ENCODE peak calls at places on chromosomes 13 and 19, in five cellular contexts. One of them, this sample, is unnamed.
A peak's percentile ranks its signal among the peaks of the same experiment; 100 is the strongest.

GRCh38 chr13:43270043-43270830 is 246.9 kb downstream of the DNAJC15 start:
- DNase-seq in tibial artery: no peak
- DNase-seq in brain microvascular endothelial cell: no peak
- DNase-seq in lower lobe of right lung: no peak
- DNase-seq in astrocyte of the spinal cord: no peak
- DNase-seq in this sample: no peak

GRCh38 chr13:29511439-29511814 is 84.1 kb downstream of the SLC7A1 start:
- DNase-seq in lower lobe of right lung: no peak
- DNase-seq in brain microvascular endothelial cell: no peak
- DNase-seq in astrocyte of the spinal cord: no peak
- DNase-seq in tibial artery: no peak
- DNase-seq in this sample: no peak

GRCh38 chr13:45847554-45848224 is 3.9 kb downstream of the SIAH3 start:
- DNase-seq in brain microvascular endothelial cell: peak; percentile 43
- DNase-seq in lower lobe of right lung: no peak
- DNase-seq in astrocyte of the spinal cord: no peak
- DNase-seq in tibial artery: no peak
- DNase-seq in this sample: no peak

GRCh38 chr13:31485183-31485582 is 254.1 kb upstream of the RXFP2 start:
- DNase-seq in tibial artery: no peak
- DNase-seq in brain microvascular endothelial cell: peak; percentile 68
- DNase-seq in lower lobe of right lung: no peak
- DNase-seq in astrocyte of the spinal cord: no peak
- DNase-seq in this sample: no peak

GRCh38 chr19:5138606-5139594 is 170.0 kb downstream of the KDM4B start:
- DNase-seq in brain microvascular endothelial cell: peak; percentile 94
- DNase-seq in astrocyte of the spinal cord: peak; percentile 87
- DNase-seq in tibial artery: no peak
- DNase-seq in lower lobe of right lung: peak; percentile 72
- DNase-seq in this sample: peak; percentile 63

GRCh38 chr19:7113233-7113632 is 43.7 kb downstream of the ZNF557 start:
- DNase-seq in tibial artery: no peak
- DNase-seq in lower lobe of right lung: no peak
- DNase-seq in brain microvascular endothelial cell: no peak
- DNase-seq in astrocyte of the spinal cord: no peak
- DNase-seq in this sample: no peak

GRCh38 chr19:46009530-46010510 is 13.0 kb downstream of the PGLYRP1 start:
- DNase-seq in astrocyte of the spinal cord: peak; percentile 62
- DNase-seq in lower lobe of right lung: peak; percentile 81
- DNase-seq in tibial artery: no peak
- DNase-seq in brain microvascular endothelial cell: peak; percentile 77
- DNase-seq in this sample: peak; percentile 68

GRCh38 chr13:113669231-113669870 is 2.3 kb downstream of the GRK1 start:
- DNase-seq in lower lobe of right lung: peak; percentile 14
- DNase-seq in brain microvascular endothelial cell: no peak
- DNase-seq in astrocyte of the spinal cord: no peak
- DNase-seq in tibial artery: peak; percentile 48
- DNase-seq in this sample: no peak

GRCh38 chr13:92682832-92683517 is 543.6 kb upstream of the GPC6 start:
- DNase-seq in lower lobe of right lung: no peak
- DNase-seq in tibial artery: no peak
- DNase-seq in brain microvascular endothelial cell: no peak
- DNase-seq in astrocyte of the spinal cord: no peak
- DNase-seq in this sample: no peak

GRCh38 chr19:8697671-8698432 is 743 bp downstream of the ACTL9 start:
- DNase-seq in astrocyte of the spinal cord: no peak
- DNase-seq in lower lobe of right lung: no peak
- DNase-seq in tibial artery: no peak
- DNase-seq in brain microvascular endothelial cell: no peak
- DNase-seq in this sample: no peak

GRCh38 chr13:43273362-43273761 is 250.0 kb downstream of the DNAJC15 start:
- DNase-seq in tibial artery: no peak
- DNase-seq in brain microvascular endothelial cell: no peak
- DNase-seq in lower lobe of right lung: no peak
- DNase-seq in astrocyte of the spinal cord: peak; percentile 54
- DNase-seq in this sample: peak; percentile 40

GRCh38 chr13:99442273-99442895 is 58.9 kb upstream of the TM9SF2 start:
- DNase-seq in brain microvascular endothelial cell: peak; percentile 39
- DNase-seq in tibial artery: no peak
- DNase-seq in astrocyte of the spinal cord: peak; percentile 49
- DNase-seq in lower lobe of right lung: no peak
- DNase-seq in this sample: peak; percentile 61

GRCh38 chr19:15432018-15432494 is 13.3 kb upstream of the AKAP8L start:
- DNase-seq in lower lobe of right lung: no peak
- DNase-seq in astrocyte of the spinal cord: no peak
- DNase-seq in tibial artery: no peak
- DNase-seq in brain microvascular endothelial cell: no peak
- DNase-seq in this sample: no peak

GRCh38 chr13:67147257-67148218 is 82.6 kb downstream of the PCDH9 start:
- DNase-seq in astrocyte of the spinal cord: peak; percentile 72
- DNase-seq in brain microvascular endothelial cell: peak; percentile 75
- DNase-seq in tibial artery: no peak
- DNase-seq in lower lobe of right lung: no peak
- DNase-seq in this sample: peak; percentile 34

GRCh38 chr19:6654347-6655310 is 15.3 kb downstream of the TNFSF14 start:
- DNase-seq in brain microvascular endothelial cell: no peak
- DNase-seq in tibial artery: no peak
- DNase-seq in lower lobe of right lung: no peak
- DNase-seq in astrocyte of the spinal cord: no peak
- DNase-seq in this sample: no peak

GRCh38 chr13:51895906-51896888 is 34.4 kb downstream of the CCDC70 start:
- DNase-seq in tibial artery: no peak
- DNase-seq in lower lobe of right lung: peak; percentile 54
- DNase-seq in brain microvascular endothelial cell: peak; percentile 54
- DNase-seq in astrocyte of the spinal cord: peak; percentile 62
- DNase-seq in this sample: peak; percentile 58

GRCh38 chr19:55091955-55092354 is 16.3 kb downstream of the EPS8L1 start:
- DNase-seq in brain microvascular endothelial cell: no peak
- DNase-seq in astrocyte of the spinal cord: no peak
- DNase-seq in lower lobe of right lung: no peak
- DNase-seq in tibial artery: no peak
- DNase-seq in this sample: no peak

GRCh38 chr19:52224211-52224610 is 34.4 kb downstream of the PPP2R1A start:
- DNase-seq in brain microvascular endothelial cell: no peak
- DNase-seq in astrocyte of the spinal cord: no peak
- DNase-seq in lower lobe of right lung: no peak
- DNase-seq in tibial artery: peak; percentile 12
- DNase-seq in this sample: no peak

GRCh38 chr13:108962652-108963051 is 333.2 kb downstream of the MYO16 start:
- DNase-seq in lower lobe of right lung: no peak
- DNase-seq in tibial artery: no peak
- DNase-seq in brain microvascular endothelial cell: no peak
- DNase-seq in astrocyte of the spinal cord: no peak
- DNase-seq in this sample: no peak

GRCh38 chr13:114049026-114049425 is 75.2 kb upstream of the C13orf46 start:
- DNase-seq in tibial artery: no peak
- DNase-seq in brain microvascular endothelial cell: no peak
- DNase-seq in astrocyte of the spinal cord: no peak
- DNase-seq in lower lobe of right lung: peak; percentile 71
- DNase-seq in this sample: no peak

GRCh38 chr19:15304140-15304705 is 28.1 kb downstream of the BRD4 start:
- DNase-seq in tibial artery: no peak
- DNase-seq in astrocyte of the spinal cord: peak; percentile 38
- DNase-seq in lower lobe of right lung: no peak
- DNase-seq in brain microvascular endothelial cell: no peak
- DNase-seq in this sample: peak; percentile 48

GRCh38 chr19:40721936-40722661 is 5.2 kb downstream of the ITPKC start:
- DNase-seq in astrocyte of the spinal cord: no peak
- DNase-seq in brain microvascular endothelial cell: no peak
- DNase-seq in lower lobe of right lung: no peak
- DNase-seq in tibial artery: no peak
- DNase-seq in this sample: peak; percentile 82

GRCh38 chr19:41994994-41995958 is 1.2 kb upstream of the ATP1A3 start:
- DNase-seq in astrocyte of the spinal cord: no peak
- DNase-seq in brain microvascular endothelial cell: no peak
- DNase-seq in tibial artery: no peak
- DNase-seq in lower lobe of right lung: no peak
- DNase-seq in this sample: no peak

GRCh38 chr13:33229446-33230177 is 55.9 kb downstream of the STARD13 start:
- DNase-seq in brain microvascular endothelial cell: no peak
- DNase-seq in tibial artery: no peak
- DNase-seq in lower lobe of right lung: no peak
- DNase-seq in astrocyte of the spinal cord: peak; percentile 32
- DNase-seq in this sample: no peak

GRCh38 chr13:72920097-72920496 is 138.2 kb downstream of the PIBF1 start:
- DNase-seq in tibial artery: no peak
- DNase-seq in astrocyte of the spinal cord: no peak
- DNase-seq in brain microvascular endothelial cell: no peak
- DNase-seq in lower lobe of right lung: no peak
- DNase-seq in this sample: no peak

GRCh38 chr13:105962080-105962479 is 573.4 kb downstream of the EFNB2 start:
- DNase-seq in tibial artery: no peak
- DNase-seq in astrocyte of the spinal cord: no peak
- DNase-seq in brain microvascular endothelial cell: no peak
- DNase-seq in lower lobe of right lung: no peak
- DNase-seq in this sample: no peak

GRCh38 chr13:95056266-95056665 is 245.0 kb downstream of the ABCC4 start:
- DNase-seq in brain microvascular endothelial cell: no peak
- DNase-seq in tibial artery: no peak
- DNase-seq in astrocyte of the spinal cord: no peak
- DNase-seq in lower lobe of right lung: no peak
- DNase-seq in this sample: no peak

GRCh38 chr19:52991484-52991883 is 22.2 kb upstream of the ERVV-1 start:
- DNase-seq in brain microvascular endothelial cell: peak; percentile 40
- DNase-seq in tibial artery: no peak
- DNase-seq in lower lobe of right lung: no peak
- DNase-seq in astrocyte of the spinal cord: peak; percentile 17
- DNase-seq in this sample: peak; percentile 82

GRCh38 chr19:14686411-14686810 is 3.4 kb upstream of the ZNF333 start:
- DNase-seq in brain microvascular endothelial cell: no peak
- DNase-seq in astrocyte of the spinal cord: peak; percentile 13
- DNase-seq in lower lobe of right lung: peak; percentile 55
- DNase-seq in tibial artery: no peak
- DNase-seq in this sample: peak; percentile 43

DNA sequence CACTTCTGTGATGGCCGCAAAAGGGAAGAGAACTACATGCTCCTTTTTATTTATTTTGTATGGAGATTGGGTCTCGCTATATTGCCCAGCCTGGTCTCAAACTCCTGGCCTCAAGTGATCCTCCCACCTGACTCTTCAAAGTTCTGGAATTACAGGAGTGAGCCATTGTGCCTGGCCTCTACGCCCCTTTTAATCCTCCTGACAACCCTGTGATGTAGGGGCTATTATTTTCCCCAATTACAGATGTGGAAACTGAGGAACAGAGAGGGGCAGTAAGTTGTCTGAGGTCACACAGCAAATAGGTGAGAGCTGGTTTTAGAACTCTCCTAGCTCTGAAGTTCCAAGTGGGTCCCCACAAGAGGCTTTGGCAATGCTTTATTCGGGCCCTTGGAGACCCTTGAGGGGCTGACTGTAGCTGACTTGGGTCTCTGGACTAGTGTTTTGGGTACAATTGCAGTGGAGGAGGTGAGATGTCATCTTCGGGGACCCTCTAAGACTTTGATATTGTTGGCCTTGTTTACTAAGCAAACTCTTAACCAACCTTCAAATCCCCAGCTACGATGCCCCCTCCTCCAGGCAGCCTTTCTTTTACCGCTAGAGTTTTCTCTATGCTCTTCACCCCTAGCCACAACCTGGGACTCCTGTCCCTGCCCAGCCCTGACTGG is 11.8 kb downstream of the TJP3 start:
- DNase-seq in astrocyte of the spinal cord: no peak
- DNase-seq in brain microvascular endothelial cell: no peak
- DNase-seq in lower lobe of right lung: no peak
- DNase-seq in tibial artery: no peak
- DNase-seq in this sample: no peak
- TF ChIP-seq CTCF in astrocyte of the spinal cord: no peak
- TF ChIP-seq CTCF in brain microvascular endothelial cell: no peak
- TF ChIP-seq CTCF in lower lobe of right lung: no peak
- TF ChIP-seq CTCF in tibial artery: no peak
- TF ChIP-seq CTCF in this sample: no peak

DNA sequence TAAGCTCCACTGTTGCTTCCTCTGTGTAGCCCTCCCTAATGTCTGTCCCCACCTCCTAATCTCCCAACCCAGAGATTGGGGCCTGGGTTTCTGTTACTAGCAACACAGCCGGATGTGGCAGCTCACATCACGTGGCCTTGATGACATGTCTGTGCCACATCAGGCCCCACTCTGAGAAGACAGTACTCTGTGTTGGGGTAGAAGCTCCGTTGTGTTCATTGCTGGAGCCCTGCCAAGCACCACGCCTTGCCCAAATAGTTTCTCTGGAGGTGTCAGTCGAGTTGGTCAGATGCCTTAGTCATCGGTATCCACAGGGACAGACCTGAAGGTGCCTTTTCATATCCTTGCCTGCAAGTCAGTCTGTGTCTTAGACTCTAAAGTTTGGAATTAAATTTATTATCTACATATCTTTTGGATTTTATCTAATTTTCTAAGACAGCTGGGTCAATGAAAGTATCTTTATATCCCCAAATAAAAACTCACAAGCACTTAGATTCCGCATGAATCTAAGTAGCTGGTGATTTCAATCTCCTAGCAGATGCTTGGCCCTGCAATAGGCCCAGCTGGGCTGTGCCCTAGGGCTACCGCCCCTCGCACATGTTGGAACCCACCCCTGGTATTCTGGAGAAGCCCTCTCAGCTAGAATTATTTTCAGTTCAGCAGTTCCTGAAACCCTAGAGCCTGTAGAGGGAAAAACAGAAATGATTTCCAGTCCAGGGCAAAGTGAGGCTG is 204.0 kb upstream of the TSHZ3 start:
- DNase-seq in lower lobe of right lung: no peak
- DNase-seq in astrocyte of the spinal cord: no peak
- DNase-seq in tibial artery: no peak
- DNase-seq in brain microvascular endothelial cell: no peak
- DNase-seq in this sample: peak; percentile 5
- TF ChIP-seq CTCF in lower lobe of right lung: no peak
- TF ChIP-seq CTCF in astrocyte of the spinal cord: no peak
- TF ChIP-seq CTCF in tibial artery: no peak
- TF ChIP-seq CTCF in brain microvascular endothelial cell: no peak
- TF ChIP-seq CTCF in this sample: no peak

DNA sequence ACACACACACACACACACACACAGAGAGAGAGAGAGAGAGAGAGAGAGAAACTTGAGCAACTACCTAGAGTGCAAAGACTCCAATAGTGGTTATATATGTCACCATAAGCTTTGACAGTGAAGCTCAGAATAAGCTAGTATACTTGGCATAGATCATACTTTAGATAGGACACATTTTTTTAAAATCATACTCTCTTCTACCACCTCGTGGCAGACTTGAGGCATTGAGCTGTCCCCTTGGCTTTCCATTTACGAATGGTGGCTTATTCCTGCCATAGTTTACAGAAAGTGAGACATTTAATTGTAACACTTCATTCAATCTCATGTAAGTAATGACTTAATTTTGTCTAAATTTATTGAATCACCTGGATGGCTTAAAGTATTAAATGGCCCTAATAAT is 108.2 kb downstream of the EDNRB start:
- DNase-seq in brain microvascular endothelial cell: no peak
- DNase-seq in tibial artery: no peak
- DNase-seq in astrocyte of the spinal cord: peak; percentile 8
- DNase-seq in lower lobe of right lung: no peak
- DNase-seq in this sample: peak; percentile 10
- TF ChIP-seq CTCF in brain microvascular endothelial cell: peak; percentile 63
- TF ChIP-seq CTCF in tibial artery: peak; percentile 17
- TF ChIP-seq CTCF in astrocyte of the spinal cord: peak; percentile 35
- TF ChIP-seq CTCF in lower lobe of right lung: peak; percentile 53
- TF ChIP-seq CTCF in this sample: peak; percentile 24

GRCh38 chr13:79340490-79340889 is 65.6 kb downstream of the RBM26 start:
- DNase-seq in tibial artery: no peak
- DNase-seq in lower lobe of right lung: no peak
- DNase-seq in astrocyte of the spinal cord: no peak
- DNase-seq in brain microvascular endothelial cell: no peak
- DNase-seq in this sample: no peak
- TF ChIP-seq CTCF in tibial artery: no peak
- TF ChIP-seq CTCF in lower lobe of right lung: no peak
- TF ChIP-seq CTCF in astrocyte of the spinal cord: no peak
- TF ChIP-seq CTCF in brain microvascular endothelial cell: no peak
- TF ChIP-seq CTCF in this sample: no peak